ENCODE peak calls at places on chromosomes 11 and 22, in five cellular contexts. O is activated T-helper 1 cell treated with Interleukin-2 at 50 U/mL for 16 hours; M is suprapubic skin; N is C1 segment of cervical spinal cord; L is activated CD8-positive, alpha-beta memory T cell treated with anti-CD3 and anti-CD28 coated beads, Interleukin-2, amount 50 U/mL, for 48 hours. X is an unnamed sample.

GRCh38 chr22:47174096-47174495 is 411.6 kb downstream of the TBC1D22A start:
- DNase-seq in O (no peak), M (peak; percentile 45), N (no peak), L (no peak), X (no peak)

GRCh38 chr22:25972397-25972796 is 196.9 kb upstream of the SEZ6L start:
- DNase-seq in O (no peak), M (no peak), N (no peak), L (no peak), X (no peak)

GRCh38 chr11:128187377-128187776 is 400.0 kb downstream of the ETS1 start:
- DNase-seq in O (no peak), M (no peak), N (no peak), L (no peak), X (no peak)

GRCh38 chr22:46738961-46739870 is 1.2 kb upstream of the CERK start:
- DNase-seq in O (peak; percentile 70), M (no peak), N (no peak), L (no peak), X (peak; percentile 81)

GRCh38 chr11:9759519-9760179 is 95.8 kb downstream of the SWAP70 start:
- DNase-seq in O (peak; percentile 81), M (peak; percentile 97), N (no peak), L (peak; percentile 91), X (peak; percentile 99)

GRCh38 chr11:85137597-85137996 is 489.5 kb downstream of the DLG2 start:
- DNase-seq in O (no peak), M (no peak), N (no peak), L (no peak), X (no peak)

GRCh38 chr22:50530280-50530856 is 556 bp upstream of the TYMP start:
- DNase-seq in O (no peak), M (peak; percentile 94), N (no peak), L (peak; percentile 86), X (peak; percentile 90)

GRCh38 chr11:15346907-15347306 is 232.2 kb downstream of the INSC start:
- DNase-seq in O (no peak), M (no peak), N (no peak), L (no peak), X (no peak)

GRCh38 chr22:25027959-25028840 is 75.7 kb downstream of the KIAA1671 start:
- DNase-seq in O (no peak), M (no peak), N (no peak), L (no peak), X (peak; percentile 35)

GRCh38 chr22:20242393-20243175 is 25.5 kb downstream of the RTN4R start:
- DNase-seq in O (no peak), M (no peak), N (no peak), L (peak; percentile 61), X (no peak)

GRCh38 chr11:13487661-13488030 is 8.2 kb downstream of the PTH start:
- DNase-seq in O (no peak), M (no peak), N (no peak), L (no peak), X (peak; percentile 49)

X was measured in GM23248.